ENCODE peak calls at places on chromosome 14, in six cellular contexts. V, Q, P, C, N and J are unnamed samples.

GRCh38 chr14:100041274-100041673 is 23.9 kb upstream of the EVL start:
- DNase-seq in C (no peak), N (no peak), P (no peak), Q (no peak), V (no peak), J (no peak)

GRCh38 chr14:33556382-33557121 is 394.3 kb downstream of the EGLN3 start:
- DNase-seq in P (no peak), V (peak), Q (no peak), N (no peak), C (no peak), J (no peak)

GRCh38 chr14:88499225-88499624 is 55.6 kb downstream of the PTPN21 start:
- DNase-seq in P (no peak), C (no peak), N (no peak), Q (no peak), V (no peak), J (no peak)

GRCh38 chr14:101491841-101492240 is 69.5 kb upstream of the DIO3 start:
- DNase-seq in N (no peak), Q (no peak), C (no peak), P (no peak), V (no peak), J (no peak)

GRCh38 chr14:29321646-29322045 is 555.1 kb downstream of the FOXG1 start:
- DNase-seq in N (no peak), C (no peak), V (no peak), P (peak), Q (no peak), J (no peak)

GRCh38 chr14:99277534-99277933 is 5.5 kb upstream of the BCL11B start:
- DNase-seq in N (no peak), Q (no peak), C (no peak), P (no peak), V (no peak), J (no peak)

GRCh38 chr14:95287176-95287754 is 32.4 kb downstream of the CLMN start:
- DNase-seq in Q (no peak), N (no peak), C (no peak), P (no peak), V (no peak), J (no peak)

GRCh38 chr14:43411841-43412240 is 1095.2 kb downstream of the FSCB start:
- DNase-seq in Q (no peak), C (no peak), N (no peak), V (no peak), P (no peak), J (no peak)

GRCh38 chr14:89447182-89447970 is 30.3 kb upstream of the FOXN3 start:
- DNase-seq in C (no peak), P (no peak), V (no peak), N (no peak), Q (no peak), J (no peak)

GRCh38 chr14:52355016-52355430 is 40.9 kb downstream of the PTGER2 start:
- DNase-seq in Q (no peak), N (no peak), V (peak), C (no peak), P (peak), J (no peak)

GRCh38 chr14:92481386-92481785 is 32.2 kb upstream of the RIN3 start:
- DNase-seq in N (no peak), P (peak), Q (no peak), V (no peak), C (no peak), J (no peak)

GRCh38 chr14:20697273-20698017 is 8.9 kb downstream of the ANG start:
- DNase-seq in N (peak), C (peak), Q (no peak), P (peak), V (no peak), J (peak)

GRCh38 chr14:20696776-20697175 is 8.2 kb downstream of the ANG start:
- DNase-seq in C (no peak), P (no peak), V (no peak), Q (no peak), N (no peak), J (no peak)

GRCh38 chr14:20692111-20692751 is 3.7 kb downstream of the ANG start:
- DNase-seq in Q (no peak), V (no peak), P (no peak), N (no peak), C (no peak), J (no peak)

GRCh38 chr14:20698934-20699333 is 10.4 kb downstream of the ANG start:
- DNase-seq in P (no peak), C (no peak), Q (no peak), V (no peak), N (no peak), J (no peak)

DNA sequence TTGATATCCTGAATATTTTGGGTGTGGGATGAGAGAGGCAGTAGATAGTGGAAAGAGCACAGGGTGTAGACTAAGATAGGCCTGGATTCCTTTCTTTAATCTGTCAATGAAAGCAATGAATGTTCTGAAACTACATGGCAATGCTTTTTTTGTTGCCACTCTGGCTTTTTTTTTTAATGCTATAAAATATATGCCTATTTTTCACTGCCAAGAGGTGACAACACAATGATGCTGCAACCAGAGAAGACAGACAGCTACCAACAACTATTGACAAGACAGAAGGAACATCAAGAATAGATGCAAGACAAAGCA is 9.4 kb downstream of the ANG start:
- DNase-seq in N (no peak), Q (no peak), V (no peak), C (no peak), P (no peak), J (no peak)
- TF ChIP-seq CTCF in N (no peak), Q (no peak), V (peak), C (no peak), P (no peak), J (no peak)

GRCh38 chr14:71618716-71619115 is 313.5 kb upstream of the RGS6 start:
- DNase-seq in C (no peak), N (no peak), P (no peak), Q (no peak), V (no peak), J (no peak)

GRCh38 chr14:71621966-71622365 is 310.3 kb upstream of the RGS6 start:
- DNase-seq in P (no peak), C (no peak), V (no peak), N (no peak), Q (no peak), J (no peak)

GRCh38 chr14:71619472-71619871 is 312.8 kb upstream of the RGS6 start:
- DNase-seq in C (no peak), Q (no peak), N (no peak), V (no peak), P (no peak), J (no peak)

GRCh38 chr14:71621276-71621675 is 311.0 kb upstream of the RGS6 start:
- DNase-seq in P (peak), C (no peak), V (no peak), Q (no peak), N (no peak), J (no peak)

DNA sequence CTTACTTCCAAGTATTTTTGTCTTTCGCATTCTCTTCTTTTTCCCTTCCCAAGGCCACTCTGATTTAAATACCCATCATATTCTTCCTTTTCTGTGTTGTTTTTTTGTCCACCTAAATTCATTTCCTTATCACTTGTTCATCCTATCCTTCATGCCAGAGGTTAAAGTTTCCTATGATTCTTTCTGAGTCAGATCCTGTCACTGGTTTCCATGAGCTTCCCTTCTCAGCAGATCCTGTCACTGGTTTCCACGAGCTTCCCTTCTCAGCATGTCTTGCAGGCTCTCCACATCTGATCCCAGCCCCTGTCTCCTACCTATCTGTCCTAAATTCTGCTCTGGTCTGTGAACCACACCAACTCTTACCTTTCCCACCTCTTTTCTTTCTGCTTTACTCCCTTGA is 311.8 kb upstream of the RGS6 start:
- DNase-seq in P (peak), Q (no peak), N (no peak), V (no peak), C (no peak), J (no peak)
- H3K27ac ChIP-seq in P (no peak), Q (no peak), N (no peak), V (no peak), C (no peak), J (no peak)

GRCh38 chr14:20247651-20248246 is 8.7 kb downstream of the OR11H4 start:
- DNase-seq in P (no peak), V (peak), Q (no peak), C (no peak), N (no peak), J (no peak)
- TF ChIP-seq CTCF in P (no peak), V (peak), Q (no peak), C (no peak), N (no peak), J (no peak)

GRCh38 chr14:61570188-61570960 is 124.9 kb upstream of the HIF1A start:
- DNase-seq in V (no peak), Q (no peak), N (no peak), C (no peak), P (peak), J (no peak)

GRCh38 chr14:61568572-61569011 is 126.7 kb upstream of the HIF1A start:
- DNase-seq in C (peak), N (peak), P (no peak), Q (peak), V (no peak), J (peak)

GRCh38 chr14:61569783-61570182 is 125.5 kb upstream of the HIF1A start:
- DNase-seq in Q (peak), P (peak), N (peak), C (peak), V (peak), J (peak)

GRCh38 chr14:61567838-61568571 is 127.3 kb upstream of the HIF1A start:
- DNase-seq in C (no peak), V (no peak), P (no peak), Q (no peak), N (peak), J (no peak)

GRCh38 chr14:61569308-61569707 is 126.0 kb upstream of the HIF1A start:
- DNase-seq in V (no peak), P (no peak), Q (no peak), C (no peak), N (no peak), J (no peak)
- H3K27ac ChIP-seq in V (peak), P (no peak), Q (peak), C (peak), N (peak), J (peak)

DNA sequence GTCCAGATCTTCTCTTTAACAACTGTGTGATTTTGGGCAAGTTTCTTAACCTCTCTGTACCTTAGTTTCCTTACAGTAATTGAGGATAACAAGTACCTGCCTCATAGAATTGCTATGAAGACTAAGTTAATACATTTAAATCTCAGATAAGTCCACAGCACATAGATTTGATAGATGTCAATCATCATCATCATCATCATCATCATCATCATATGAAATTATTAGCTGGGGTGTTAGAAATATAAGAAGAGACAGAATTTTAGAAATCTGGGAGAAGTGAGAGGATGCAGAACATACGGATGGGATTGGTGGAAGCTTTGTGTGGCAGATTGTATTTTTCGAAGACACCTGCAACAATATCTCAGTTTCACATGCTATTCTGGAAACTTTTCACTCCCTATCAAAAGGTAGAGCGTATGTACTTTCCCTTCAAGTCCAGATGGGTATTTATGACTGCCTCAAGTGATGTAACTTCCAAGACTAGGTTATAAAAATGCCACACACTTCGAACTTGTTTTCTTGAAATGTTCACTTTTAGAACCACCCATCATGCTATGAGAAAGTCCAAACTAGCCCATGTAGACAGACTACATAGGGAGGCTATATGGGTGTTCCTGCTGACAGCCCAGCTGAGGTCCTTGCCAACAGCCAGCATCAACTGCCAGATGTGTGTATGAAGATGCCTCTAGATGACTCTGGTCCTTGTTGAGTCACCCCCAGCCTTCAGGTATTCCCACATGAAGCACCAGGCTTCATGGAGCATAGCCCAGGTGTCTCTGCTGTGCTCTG is 20.6 kb upstream of the SDR39U1 start:
- DNase-seq in Q (no peak), P (no peak), V (no peak), C (no peak), N (no peak), J (no peak)
- TF ChIP-seq CTCF in Q (no peak), P (no peak), V (no peak), C (no peak), N (no peak), J (no peak)

DNA sequence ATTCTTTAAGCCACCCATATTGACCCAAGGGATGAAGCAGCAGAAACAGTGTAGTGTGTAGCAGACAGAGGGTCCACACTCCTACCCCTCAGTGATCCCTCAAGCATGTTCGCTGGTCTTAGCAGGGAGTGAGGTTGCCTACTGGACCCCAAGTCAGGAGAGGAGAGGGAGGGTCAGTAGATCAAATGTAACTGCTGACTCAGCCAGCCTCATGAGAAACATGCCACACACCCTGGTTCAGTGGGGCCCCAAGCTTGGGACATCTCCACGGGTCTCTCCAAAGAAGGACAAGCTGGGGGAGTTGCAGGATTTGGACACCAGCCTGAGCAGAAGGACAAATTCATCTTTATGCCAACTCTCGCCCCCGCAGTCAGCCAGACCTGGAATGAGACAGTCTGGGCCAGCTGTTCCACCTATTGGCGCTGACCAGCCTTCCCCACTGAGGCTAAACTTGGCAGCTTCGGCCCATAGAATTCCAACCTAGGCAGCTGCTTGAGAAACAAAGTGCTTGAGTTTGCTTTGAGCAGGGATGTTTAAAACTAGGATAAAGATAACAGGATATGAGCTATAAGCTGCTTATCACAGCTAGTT is 66.0 kb upstream of the ACTN1 start:
- DNase-seq in C (peak), V (no peak), P (peak), N (peak), Q (no peak), J (no peak)
- H3K27ac ChIP-seq in C (peak), V (no peak), P (peak), N (peak), Q (peak), J (peak)

GRCh38 chr14:57692671-57693070 is 173.2 kb downstream of the SLC35F4 start:
- DNase-seq in C (no peak), Q (no peak), V (peak), P (peak), N (no peak), J (no peak)
- TF ChIP-seq CTCF in C (peak), Q (peak), V (peak), P (peak), N (no peak), J (peak)

DNA sequence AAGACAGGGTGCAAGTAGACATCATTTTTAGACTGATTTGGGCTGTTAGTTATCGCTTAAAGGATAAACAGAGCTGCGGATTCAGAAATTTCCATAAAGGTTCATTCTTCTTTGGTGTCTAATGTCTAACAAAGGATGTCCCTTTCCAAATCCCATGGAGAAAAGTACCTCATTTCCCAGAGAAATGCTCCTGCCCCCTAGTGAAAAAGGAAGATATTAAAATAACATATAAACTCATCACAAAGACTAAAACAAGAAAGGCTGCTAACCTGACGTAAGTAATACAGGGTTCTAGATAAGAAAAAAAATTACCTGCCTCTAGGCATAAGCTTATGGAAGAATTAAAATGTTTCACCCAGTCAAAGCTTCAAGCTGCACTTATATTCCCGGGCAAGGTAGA is 22.8 kb downstream of the ARMH4 start:
- DNase-seq in C (no peak), V (no peak), N (no peak), P (no peak), Q (no peak), J (no peak)
- H3K27ac ChIP-seq in C (no peak), V (no peak), N (no peak), P (no peak), Q (no peak), J (no peak)

GRCh38 chr14:75672588-75673192 is 11.6 kb downstream of the TTLL5 start:
- DNase-seq in P (no peak), N (no peak), Q (no peak), C (no peak), V (no peak), J (no peak)

GRCh38 chr14:75673345-75673744 is 12.3 kb downstream of the TTLL5 start:
- DNase-seq in C (no peak), P (no peak), N (no peak), Q (no peak), V (no peak), J (no peak)

DNA sequence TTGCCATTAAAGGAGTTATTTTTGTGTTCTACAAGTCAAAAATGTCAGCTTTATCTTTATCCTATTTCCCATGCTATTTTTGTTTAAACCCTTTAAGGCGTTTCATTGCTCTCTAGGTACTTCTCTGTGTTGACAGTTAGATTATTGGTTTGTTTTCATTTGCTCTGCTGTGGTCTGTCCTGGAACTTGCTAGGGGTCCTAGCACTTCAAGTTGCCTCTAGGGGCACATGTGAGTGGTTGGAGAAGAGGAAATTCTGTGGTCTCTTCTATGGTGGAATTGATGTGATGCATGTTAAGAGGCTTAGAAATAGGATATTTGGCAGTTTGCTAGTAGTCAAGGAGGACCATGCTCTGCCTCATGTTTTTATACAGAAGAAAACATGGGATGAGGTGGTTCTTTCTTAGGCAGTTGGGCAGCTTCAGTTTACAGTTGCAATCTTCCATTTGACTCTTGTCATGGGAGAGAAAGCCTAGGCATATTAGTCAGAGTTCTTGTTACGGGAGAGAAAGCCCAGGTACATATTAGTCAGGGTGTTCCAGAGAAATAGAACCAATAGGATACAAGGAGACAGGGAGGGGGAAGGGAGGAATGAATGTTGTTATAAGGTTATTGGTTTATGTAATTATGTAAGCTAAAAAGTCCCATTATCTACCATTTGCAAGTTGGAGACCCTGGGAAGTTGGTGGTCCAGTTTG is 14.4 kb downstream of the TTLL5 start:
- DNase-seq in C (no peak), Q (no peak), N (no peak), V (peak), P (no peak), J (no peak)
- TF ChIP-seq CTCF in C (no peak), Q (no peak), N (no peak), V (no peak), P (no peak), J (no peak)